ENCODE peak calls at places on chromosomes 1 and 21, in four cellular contexts. P is foreskin melanocyte, D is GM04503, G is Calu3. U is an unnamed sample.

GRCh38 chr1:198935371-198935921 is 296.6 kb downstream of the PTPRC start:
- DNase-seq in G (peak), P (peak), D (no peak), U (peak)

GRCh38 chr1:203742446-203742845 is 22.5 kb upstream of the LAX1 start:
- DNase-seq in D (no peak), P (no peak), G (no peak), U (no peak)

GRCh38 chr1:66351913-66352312 is 182.0 kb upstream of the SGIP1 start:
- DNase-seq in D (no peak), G (no peak), P (peak), U (no peak)

GRCh38 chr1:23013657-23014056 is 2.0 kb downstream of the TEX46 start:
- DNase-seq in G (no peak), P (no peak), D (no peak), U (no peak)

GRCh38 chr1:204337583-204337982 is 22.1 kb downstream of the PLEKHA6 start:
- DNase-seq in D (no peak), G (no peak), P (no peak), U (no peak)

GRCh38 chr21:38963006-38963405 is 157.3 kb downstream of the ETS2 start:
- DNase-seq in D (no peak), G (no peak), P (no peak), U (no peak)

GRCh38 chr21:40254540-40255455 is 387.6 kb downstream of the PCP4 start:
- DNase-seq in D (no peak), P (no peak), G (no peak), U (no peak)

GRCh38 chr1:231329483-231329882 is 8.2 kb downstream of the EXOC8 start:
- DNase-seq in G (no peak), P (no peak), D (no peak), U (no peak)

GRCh38 chr1:56409112-56409691 is 170.2 kb downstream of the PLPP3 start:
- DNase-seq in P (no peak), G (peak), D (no peak), U (peak)

GRCh38 chr1:151993734-151994496 is at the start of gene S100A10:
- DNase-seq in P (peak), G (peak), D (no peak), U (peak)

GRCh38 chr1:21596628-21597027 is 72.5 kb downstream of the RAP1GAP start:
- DNase-seq in D (no peak), G (no peak), P (no peak), U (no peak)

GRCh38 chr21:43297411-43297981 is 128.7 kb downstream of the CRYAA start:
- DNase-seq in P (no peak), G (no peak), D (no peak), U (peak)

GRCh38 chr21:25396135-25396711 is 211.1 kb downstream of the MRPL39 start:
- DNase-seq in P (no peak), D (no peak), G (no peak), U (no peak)

GRCh38 chr1:67735806-67736627 is 51.0 kb downstream of the GADD45A start:
- DNase-seq in G (peak), P (peak), D (peak), U (peak)

GRCh38 chr1:21077085-21077484 is 99.6 kb downstream of the EIF4G3 start:
- DNase-seq in D (no peak), G (no peak), P (peak), U (no peak)

GRCh38 chr21:38491536-38491935 is 6.7 kb downstream of the ERG start:
- DNase-seq in P (no peak), G (no peak), D (no peak), U (no peak)

GRCh38 chr1:23330846-23331245 is 13.2 kb downstream of the HNRNPR start:
- DNase-seq in G (no peak), P (no peak), D (no peak), U (no peak)

GRCh38 chr1:105556266-105556665 is 1500.2 kb upstream of the PRMT6 start:
- DNase-seq in G (no peak), D (no peak), P (no peak), U (no peak)

GRCh38 chr1:158458263-158458662 is 3.4 kb upstream of the OR10K1 start:
- DNase-seq in G (no peak), P (peak), D (no peak), U (no peak)

GRCh38 chr1:149916193-149916926 is 1.3 kb downstream of the SV2A start:
- DNase-seq in G (no peak), P (no peak), D (no peak), U (no peak)

GRCh38 chr1:225909477-225909876 is 14.6 kb downstream of the PYCR2 start:
- DNase-seq in D (no peak), G (no peak), P (no peak), U (no peak)

GRCh38 chr1:8076171-8076570 is 50.1 kb upstream of the ERRFI1 start:
- DNase-seq in P (no peak), G (no peak), D (no peak), U (no peak)

GRCh38 chr1:87478231-87478630 is 149.6 kb downstream of the LMO4 start:
- DNase-seq in D (no peak), G (no peak), P (no peak), U (no peak)

GRCh38 chr1:228145498-228146425 is 4.0 kb upstream of the GJC2 start:
- DNase-seq in P (no peak), D (no peak), G (no peak), U (no peak)

GRCh38 chr1:167317463-167317862 is 96.8 kb downstream of the POU2F1 start:
- DNase-seq in D (no peak), P (no peak), G (no peak), U (no peak)

GRCh38 chr1:93707956-93708355 is 26.3 kb upstream of the BCAR3 start:
- DNase-seq in G (no peak), P (no peak), D (no peak), U (no peak)

GRCh38 chr1:214327519-214327918 is 46.6 kb downstream of the SMYD2 start:
- DNase-seq in P (no peak), G (no peak), D (no peak), U (no peak)

GRCh38 chr1:89908294-89908992 is 86.5 kb upstream of the ZNF326 start:
- DNase-seq in G (no peak), P (no peak), D (no peak), U (no peak)

GRCh38 chr1:29279896-29280779 is 43.8 kb downstream of the PTPRU start:
- DNase-seq in D (no peak), G (no peak), P (no peak), U (no peak)

GRCh38 chr1:40344597-40344996 is 27.5 kb upstream of the COL9A2 start:
- DNase-seq in P (no peak), G (peak), D (peak), U (peak)

GRCh38 chr1:38102576-38102975 is 56.0 kb upstream of the POU3F1 start:
- DNase-seq in G (no peak), P (no peak), D (no peak), U (no peak)

GRCh38 chr21:25330266-25330665 is 277.0 kb downstream of the MRPL39 start:
- DNase-seq in G (no peak), P (no peak), D (no peak), U (no peak)

U was measured in lower lobe of right lung.